ENCODE peak calls at places on chromosomes 11 and 22, in seven cellular contexts. Y, U, J, G, P, S and W are unnamed samples.

GRCh38 chr11:63670738-63671321 is 346 bp downstream of the ATL3 start:
- DNase-seq in Y (peak; percentile 86), G (peak; percentile 78), J (no peak), P (peak; percentile 57), U (peak; percentile 62), S (no peak), W (no peak)

GRCh38 chr22:44805663-44806062 is 53.3 kb downstream of the ARHGAP8 start:
- DNase-seq in P (no peak), G (no peak), U (no peak), Y (no peak), S (no peak), J (no peak), W (no peak)

GRCh38 chr22:16970446-16970845 is 37.6 kb downstream of the GAB4 start:
- DNase-seq in S (no peak), G (peak; percentile 12), P (no peak), Y (no peak), J (no peak), U (no peak), W (no peak)

GRCh38 chr11:61675826-61676225 is 4.4 kb upstream of the DAGLA start:
- DNase-seq in G (no peak), Y (no peak), S (no peak), J (no peak), U (no peak), P (no peak), W (no peak)

GRCh38 chr11:9260182-9261146 is 4.7 kb downstream of the DENND5A start:
- DNase-seq in P (no peak), U (no peak), Y (no peak), S (no peak), J (no peak), G (no peak), W (no peak)

GRCh38 chr11:62933285-62933684 is 12.1 kb upstream of the CHRM1 start:
- DNase-seq in U (no peak), G (no peak), S (no peak), Y (no peak), J (no peak), P (no peak), W (no peak)

GRCh38 chr11:129117595-129118350 is 74.4 kb downstream of the ARHGAP32 start:
- DNase-seq in G (peak; percentile 74), S (peak; percentile 87), J (peak; percentile 4), P (peak; percentile 86), U (peak; percentile 15), Y (no peak), W (peak; percentile 49)

GRCh38 chr11:95147364-95147905 is 57.8 kb downstream of the ENDOD1 start:
- DNase-seq in P (peak; percentile 96), G (peak; percentile 66), Y (no peak), S (peak; percentile 91), J (peak; percentile 28), U (peak; percentile 30), W (peak; percentile 41)

GRCh38 chr11:79404325-79404724 is 36.5 kb downstream of the TENM4 start:
- DNase-seq in U (no peak), J (peak; percentile 25), G (peak; percentile 88), P (peak; percentile 79), S (peak; percentile 76), Y (no peak), W (no peak)

GRCh38 chr11:19276859-19277808 is 36.4 kb upstream of the E2F8 start:
- DNase-seq in U (peak; percentile 49), J (peak; percentile 65), Y (no peak), P (peak; percentile 21), G (peak; percentile 73), S (no peak), W (no peak)

GRCh38 chr11:42958635-42959034 is 353.2 kb upstream of the API5 start:
- DNase-seq in P (no peak), J (no peak), Y (no peak), G (no peak), U (no peak), S (no peak), W (no peak)

GRCh38 chr11:3022300-3022967 is 30.3 kb upstream of the NAP1L4 start:
- DNase-seq in J (peak; percentile 68), Y (no peak), U (no peak), S (peak; percentile 74), G (peak; percentile 95), P (peak; percentile 88), W (no peak)

GRCh38 chr11:79413258-79413657 is 27.6 kb downstream of the TENM4 start:
- DNase-seq in G (peak; percentile 16), P (peak; percentile 93), U (no peak), S (peak; percentile 93), J (no peak), Y (peak; percentile 68), W (peak; percentile 77)

GRCh38 chr22:48453751-48454485 is 1373.8 kb downstream of the BRD1 start:
- DNase-seq in Y (peak; percentile 46), S (no peak), G (no peak), U (no peak), J (no peak), P (no peak), W (no peak)

GRCh38 chr11:120335928-120336640 is at the start of gene ARHGEF12:
- DNase-seq in J (peak; percentile 81), G (no peak), P (peak; percentile 99), U (peak; percentile 84), Y (peak; percentile 98), S (peak; percentile 99), W (peak; percentile 93)

GRCh38 chr11:30730011-30730410 is 143.9 kb upstream of the MPPED2 start:
- DNase-seq in S (no peak), U (no peak), G (no peak), J (no peak), P (no peak), Y (no peak), W (no peak)

GRCh38 chr11:100939581-100939980 is 190.0 kb downstream of the PGR start:
- DNase-seq in Y (no peak), S (peak; percentile 34), P (no peak), J (no peak), G (no peak), U (no peak), W (no peak)

GRCh38 chr11:57785072-57785471 is 23.5 kb downstream of the CTNND1 start:
- DNase-seq in Y (no peak), S (no peak), G (no peak), P (no peak), J (no peak), U (no peak), W (no peak)

GRCh38 chr11:57778318-57779037 is 16.9 kb downstream of the CTNND1 start:
- DNase-seq in Y (peak; percentile 92), J (no peak), S (peak; percentile 96), P (peak; percentile 100), G (peak; percentile 81), U (peak; percentile 88), W (peak; percentile 89)

GRCh38 chr11:57777969-57778317 is 16.3 kb downstream of the CTNND1 start:
- DNase-seq in P (peak; percentile 46), J (no peak), S (no peak), G (no peak), U (peak; percentile 41), Y (no peak), W (no peak)

GRCh38 chr11:57779275-57779674 is 17.7 kb downstream of the CTNND1 start:
- DNase-seq in J (no peak), P (peak; percentile 79), U (peak; percentile 41), Y (no peak), S (no peak), G (no peak), W (no peak)

GRCh38 chr11:57781529-57781943 is 19.9 kb downstream of the CTNND1 start:
- DNase-seq in S (no peak), G (no peak), J (no peak), P (no peak), U (no peak), Y (peak; percentile 78), W (no peak)
- H3K4me3 ChIP-seq in S (no peak overlapping the region), G (no peak overlapping the region), J (no peak overlapping the region), P (no peak overlapping the region), U (no peak overlapping the region), Y (no peak overlapping the region), W (no peak overlapping the region)

DNA sequence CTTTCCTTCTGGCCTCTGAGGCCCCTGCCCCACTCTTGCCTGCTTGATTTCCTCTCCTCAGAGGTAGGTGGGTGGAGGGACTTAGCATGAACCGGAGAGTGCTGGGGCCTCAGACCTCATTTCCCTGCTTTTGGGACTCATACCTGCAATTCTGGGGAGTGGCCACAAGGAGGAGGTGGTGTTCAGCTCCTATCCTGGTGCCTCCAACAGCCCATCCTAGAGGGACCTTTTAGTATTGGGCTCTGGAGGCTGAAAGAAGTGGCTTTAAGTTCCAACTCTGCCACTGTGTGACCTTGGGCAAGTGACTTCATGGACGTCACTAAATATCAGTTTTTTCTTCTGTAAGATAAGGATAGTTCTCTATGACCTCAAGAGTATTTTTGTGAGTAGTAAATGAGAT is 98.6 kb downstream of the KIAA1671 start:
- DNase-seq in S (no peak), J (no peak), U (no peak), P (no peak), G (peak; percentile 23), Y (no peak), W (no peak)
- TF ChIP-seq CTCF in S (peak; percentile 3), J (peak; percentile 15), U (no peak), P (peak; percentile 35), G (peak; percentile 53), Y (peak; percentile 25), W (peak; percentile 20)

DNA sequence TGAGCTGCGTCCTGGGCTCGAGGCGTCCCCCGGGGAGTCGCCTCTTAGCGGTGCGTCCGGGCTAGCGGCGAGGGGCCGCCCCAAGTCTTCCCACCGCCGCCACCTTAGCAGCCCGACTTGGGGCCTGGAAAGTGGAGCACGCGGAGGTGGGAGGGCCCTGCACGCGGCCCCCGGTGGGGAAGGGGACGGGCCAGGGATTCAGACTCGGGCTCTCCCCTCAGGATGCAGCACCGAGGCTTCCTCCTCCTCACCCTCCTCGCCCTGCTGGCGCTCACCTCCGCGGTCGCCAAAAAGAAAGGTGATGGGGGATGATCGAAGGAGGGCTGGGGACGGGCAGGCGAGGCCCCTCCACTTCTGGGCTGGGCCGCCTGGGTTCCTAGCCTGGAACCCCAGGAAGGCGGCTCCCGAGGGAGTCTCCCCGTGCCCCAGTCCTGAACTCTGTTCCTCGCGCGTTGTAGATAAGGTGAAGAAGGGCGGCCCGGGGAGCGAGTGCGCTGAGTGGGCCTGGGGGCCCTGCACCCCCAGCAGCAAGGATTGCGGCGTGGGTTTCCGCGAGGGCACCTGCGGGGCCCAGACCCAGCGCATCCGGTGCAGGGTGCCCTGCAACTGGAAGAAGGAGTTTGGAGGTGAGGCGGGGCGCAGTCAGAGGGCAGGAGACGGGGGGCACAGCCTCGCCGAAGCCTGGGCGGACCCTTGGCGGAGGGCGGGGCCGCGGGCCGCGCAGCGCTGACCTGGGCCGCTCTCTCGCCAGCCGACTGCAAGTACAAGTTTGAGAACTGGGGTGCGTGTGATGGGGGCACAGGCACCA is 571 bp downstream of the MDK start:
- DNase-seq in Y (no peak), G (peak; percentile 30), U (no peak), J (no peak), S (no peak), P (peak; percentile 44), W (no peak)
- H3K4me3 ChIP-seq in Y (peak overlapping the region; percentile 67), G (no peak overlapping the region), U (peak overlapping the region; percentile 48), J (no peak overlapping the region), S (peak overlapping the region; percentile 57), P (peak overlapping the region; percentile 63), W (peak overlapping the region; percentile 57)

GRCh38 chr11:47724041-47724729 is 9.0 kb upstream of the AGBL2 start:
- DNase-seq in J (peak; percentile 69), U (no peak), G (peak; percentile 85), Y (no peak), S (peak; percentile 95), P (peak; percentile 89), W (peak; percentile 5)

GRCh38 chr11:47720651-47721050 is 5.5 kb upstream of the AGBL2 start:
- DNase-seq in J (no peak), G (no peak), S (no peak), U (no peak), Y (no peak), P (no peak), W (no peak)

GRCh38 chr11:47726878-47727514 is 11.8 kb upstream of the AGBL2 start:
- DNase-seq in J (no peak), S (no peak), Y (no peak), P (no peak), U (no peak), G (no peak), W (no peak)

GRCh38 chr11:47723041-47723440 is 7.9 kb upstream of the AGBL2 start:
- DNase-seq in U (no peak), P (no peak), S (no peak), J (no peak), Y (no peak), G (no peak), W (no peak)

GRCh38 chr11:47725445-47726442 is 10.6 kb upstream of the AGBL2 start:
- DNase-seq in P (peak; percentile 6), S (peak; percentile 60), G (no peak), J (no peak), Y (no peak), U (no peak), W (no peak)
- TF ChIP-seq CTCF in P (no peak), S (no peak), G (no peak), J (no peak), Y (no peak), U (no peak), W (no peak)